ENCODE peak calls at places on chromosomes 6 and 20, in eight cellular contexts. C, F, G, L, S, N, I and P are unnamed samples.

GRCh38 chr20:38196592-38196991 is 31.5 kb upstream of the TGM2 start:
- DNase-seq in N (peak), L (no peak), G (peak), F (peak), I (no peak), S (peak), C (peak), P (no peak)

GRCh38 chr20:62275263-62275619 is 27.6 kb upstream of the ADRM1 start:
- DNase-seq in N (no peak), F (no peak), I (no peak), S (no peak), G (peak), L (no peak), C (no peak), P (no peak)

GRCh38 chr6:47420394-47421371 is 56.9 kb upstream of the CD2AP start:
- DNase-seq in G (no peak), C (no peak), F (peak), I (no peak), S (peak), L (no peak), N (no peak), P (no peak)

GRCh38 chr20:18504479-18505060 is 3.2 kb upstream of the SEC23B start:
- DNase-seq in I (no peak), F (peak), N (peak), C (peak), G (no peak), S (no peak), L (no peak), P (no peak)

GRCh38 chr20:18224968-18225568 is 63.3 kb upstream of the ZNF133 start:
- DNase-seq in G (no peak), L (peak), I (peak), S (peak), F (peak), C (peak), N (peak), P (no peak)

GRCh38 chr6:36198986-36199385 is 2.4 kb downstream of the BRPF3 start:
- DNase-seq in F (no peak), G (no peak), S (no peak), I (no peak), N (no peak), C (no peak), L (no peak), P (no peak)

GRCh38 chr6:137348777-137349176 is 129.6 kb upstream of the IFNGR1 start:
- DNase-seq in I (no peak), N (no peak), F (no peak), G (no peak), S (no peak), L (no peak), C (no peak), P (no peak)

GRCh38 chr6:43120938-43121913 is 45.1 kb downstream of the PTK7 start:
- DNase-seq in L (no peak), N (peak), S (peak), G (no peak), I (no peak), F (peak), C (peak), P (peak)

GRCh38 chr6:25689966-25690365 is 38.0 kb downstream of the SCGN start:
- DNase-seq in G (no peak), I (no peak), L (no peak), C (no peak), S (no peak), N (no peak), F (no peak), P (no peak)

GRCh38 chr20:36082516-36082915 is 72.0 kb upstream of the EPB41L1 start:
- DNase-seq in G (no peak), I (no peak), S (no peak), C (no peak), N (no peak), F (no peak), L (no peak), P (no peak)

GRCh38 chr6:55636406-55637102 is 57.6 kb upstream of the HMGCLL1 start:
- DNase-seq in I (peak), L (no peak), G (no peak), F (peak), N (no peak), S (peak), C (no peak), P (no peak)

GRCh38 chr6:78476561-78476960 is 390.8 kb upstream of the IRAK1BP1 start:
- DNase-seq in G (no peak), L (no peak), F (no peak), C (no peak), N (no peak), I (no peak), S (no peak), P (no peak)

GRCh38 chr6:9646346-9647042 is 768.4 kb downstream of the TFAP2A start:
- DNase-seq in L (no peak), N (no peak), S (no peak), C (no peak), I (no peak), F (peak), G (no peak), P (no peak)

GRCh38 chr6:132969188-132969587 is 154.8 kb downstream of the RPS12 start:
- DNase-seq in N (no peak), L (no peak), C (no peak), S (no peak), I (no peak), F (no peak), G (no peak), P (no peak)

GRCh38 chr6:168371989-168372711 is 52.6 kb upstream of the DACT2 start:
- DNase-seq in L (no peak), G (no peak), N (peak), I (no peak), S (no peak), C (no peak), F (no peak), P (no peak)

GRCh38 chr6:84979541-84979940 is 215.1 kb upstream of the TBX18 start:
- DNase-seq in G (no peak), F (no peak), I (no peak), S (no peak), L (no peak), C (no peak), N (no peak), P (no peak)

GRCh38 chr20:35823937-35824336 is 52.1 kb downstream of the PHF20 start:
- DNase-seq in N (no peak), S (no peak), L (no peak), C (no peak), F (no peak), G (no peak), I (no peak), P (no peak)

GRCh38 chr6:42690151-42690702 is 32.2 kb downstream of the PRPH2 start:
- DNase-seq in N (no peak), F (no peak), G (no peak), S (no peak), I (no peak), C (no peak), L (no peak), P (no peak)

GRCh38 chr20:58907481-58908137 is 55.1 kb downstream of the GNAS start:
- DNase-seq in C (peak), S (peak), L (no peak), G (peak), I (no peak), F (peak), N (peak), P (no peak)

GRCh38 chr20:63178889-63179751 is 36.8 kb downstream of the YTHDF1 start:
- DNase-seq in G (peak), I (no peak), S (no peak), N (no peak), F (peak), L (no peak), C (no peak), P (no peak)

GRCh38 chr6:21115111-21115510 is 478.4 kb upstream of the SOX4 start:
- DNase-seq in C (no peak), N (no peak), L (no peak), F (no peak), I (no peak), S (no peak), G (no peak), P (no peak)

GRCh38 chr6:144095134-144096002 is at the start of gene SF3B5:
- DNase-seq in C (peak), L (peak), S (peak), I (peak), F (peak), G (peak), N (peak), P (peak)

GRCh38 chr20:58716476-58717277 is 24.1 kb downstream of the NPEPL1 start:
- DNase-seq in C (peak), I (no peak), L (no peak), F (no peak), G (no peak), N (peak), S (no peak), P (no peak)

GRCh38 chr6:119915971-119916370 is 566.4 kb upstream of the MAN1A1 start:
- DNase-seq in G (no peak), N (no peak), L (no peak), S (no peak), F (no peak), C (no peak), I (no peak), P (peak)

GRCh38 chr20:60447703-60448102 is 489.5 kb downstream of the CDH26 start:
- DNase-seq in C (no peak), S (no peak), I (no peak), G (no peak), L (no peak), F (no peak), N (no peak), P (no peak)

GRCh38 chr6:43052842-43053544 is 658 bp downstream of the CUL7 start:
- DNase-seq in C (no peak), F (peak), L (no peak), N (peak), G (no peak), I (no peak), S (no peak), P (no peak)

GRCh38 chr20:9281770-9282169 is 212.9 kb downstream of the PLCB4 start:
- DNase-seq in N (no peak), S (no peak), L (no peak), I (no peak), C (no peak), F (no peak), G (no peak), P (no peak)

GRCh38 chr20:60993647-60994046 is 258.4 kb upstream of the CDH4 start:
- DNase-seq in N (no peak), I (peak), C (no peak), F (no peak), L (no peak), G (peak), S (peak), P (no peak)

GRCh38 chr6:129895692-129896091 is 34.6 kb upstream of the TMEM244 start:
- DNase-seq in F (peak), I (no peak), G (no peak), L (no peak), C (no peak), S (no peak), N (no peak), P (no peak)

GRCh38 chr20:57717797-57718196 is 8.0 kb upstream of the PMEPA1 start:
- DNase-seq in G (no peak), F (no peak), I (peak), C (no peak), L (no peak), N (no peak), S (peak), P (no peak)

GRCh38 chr6:160349837-160350236 is 1.7 kb downstream of the SLC22A3 start:
- DNase-seq in F (peak), C (no peak), S (no peak), L (no peak), G (no peak), N (no peak), I (no peak), P (no peak)

GRCh38 chr6:100628180-100628579 is 163.5 kb upstream of the SIM1 start:
- DNase-seq in N (no peak), F (no peak), C (no peak), G (no peak), I (no peak), S (no peak), L (no peak), P (no peak)